ENCODE peak calls at places on chromosomes 7 and 10, in eight cellular contexts. V is breast epithelium, S is transverse colon, X is ovary, R is mesendoderm, B is HCT116, I is stomach, A is heart left ventricle. U is an unnamed sample.

GRCh38 chr10:90920986-90921643 is at the start of gene ANKRD1:
- DNase-seq in S (no peak), X (no peak), A (peak; percentile 70), I (no peak), V (no peak), R (peak; percentile 100), B (peak; percentile 60), U (peak; percentile 67)

GRCh38 chr7:98378210-98378819 is 22.6 kb downstream of the BAIAP2L1 start:
- DNase-seq in A (no peak), I (no peak), V (no peak), B (no peak), S (no peak), R (no peak), X (no peak), U (no peak)

GRCh38 chr7:156151082-156151481 is 338.8 kb upstream of the SHH start:
- DNase-seq in S (no peak), I (no peak), X (no peak), V (no peak), A (no peak), B (no peak), R (no peak), U (no peak)

GRCh38 chr10:60532691-60533468 is 143.2 kb upstream of the ANK3 start:
- DNase-seq in R (no peak), S (peak; percentile 62), A (no peak), I (no peak), X (no peak), V (no peak), B (no peak), U (peak; percentile 20)

GRCh38 chr10:66888237-66888636 is 37.6 kb upstream of the LRRTM3 start:
- DNase-seq in I (no peak), B (no peak), R (no peak), A (no peak), S (no peak), X (no peak), V (no peak), U (no peak)

GRCh38 chr10:62692085-62692484 is 112.4 kb upstream of the ADO start:
- DNase-seq in A (no peak), V (no peak), S (no peak), R (peak; percentile 60), X (no peak), B (no peak), I (no peak), U (no peak)

GRCh38 chr10:122417667-122418066 is 36.8 kb upstream of the ARMS2 start:
- DNase-seq in V (no peak), X (no peak), R (no peak), A (no peak), I (no peak), B (no peak), S (no peak), U (no peak)

GRCh38 chr7:12139421-12139820 is 71.7 kb upstream of the TMEM106B start:
- DNase-seq in X (no peak), R (no peak), B (no peak), V (no peak), I (no peak), A (no peak), S (no peak), U (no peak)

GRCh38 chr7:125644113-125644512 is 714.5 kb upstream of the POT1 start:
- DNase-seq in A (no peak), S (no peak), I (no peak), X (no peak), B (no peak), R (no peak), V (no peak), U (no peak)

GRCh38 chr7:18515067-18515466 is 19.5 kb downstream of the HDAC9 start:
- DNase-seq in B (no peak), S (no peak), A (no peak), R (no peak), V (no peak), I (no peak), X (no peak), U (no peak)

GRCh38 chr10:128316327-128316726 is 190.1 kb upstream of the MKI67 start:
- DNase-seq in X (no peak), I (no peak), R (no peak), S (no peak), A (no peak), V (no peak), B (no peak), U (no peak)

GRCh38 chr10:86242761-86243160 is 123.8 kb downstream of the GRID1 start:
- DNase-seq in B (no peak), R (no peak), A (no peak), S (no peak), V (no peak), I (no peak), X (no peak), U (no peak)

GRCh38 chr10:102712843-102713242 is 1.4 kb downstream of the ARL3 start:
- DNase-seq in A (no peak), S (no peak), I (no peak), X (no peak), V (no peak), B (no peak), R (no peak), U (no peak)
- H3K27ac ChIP-seq in A (peak overlapping the region; percentile 85), S (peak overlapping the region; percentile 94), I (peak overlapping the region; percentile 93), X (peak overlapping the region; percentile 90), V (peak overlapping the region; percentile 91), B (no peak overlapping the region), R (no peak overlapping the region), U (no peak overlapping the region)

DNA sequence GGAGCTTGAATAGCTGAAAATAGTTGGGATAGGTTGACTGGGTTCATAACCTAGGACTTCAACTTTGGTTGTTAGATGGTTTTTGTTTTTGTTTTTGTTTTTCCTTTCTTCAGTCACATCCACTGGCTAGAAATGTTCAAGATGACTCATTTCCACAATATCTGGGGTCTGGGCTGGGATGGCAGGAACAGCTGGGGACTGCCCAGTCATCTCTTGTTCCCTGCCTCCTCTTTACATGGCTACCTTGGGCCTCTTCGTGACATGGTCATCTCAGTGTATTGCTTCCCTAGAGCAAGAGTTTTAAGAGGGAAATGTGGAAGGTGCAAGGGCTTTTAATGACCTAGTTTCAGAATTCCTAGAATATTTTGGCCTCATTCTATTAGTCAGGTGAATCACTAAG is 915.8 kb downstream of the XPNPEP1 start:
- DNase-seq in V (no peak), I (no peak), R (no peak), B (no peak), S (no peak), X (no peak), A (no peak), U (no peak)
- H3K4me1 ChIP-seq in V (no peaks in the 10 kb centered on the region), I (no peaks in the 10 kb centered on the region), R (no peaks in the 10 kb centered on the region), B (no peaks in the 10 kb centered on the region), S (no peaks in the 10 kb centered on the region), X (no peaks in the 10 kb centered on the region), A (no peaks in the 10 kb centered on the region), U (no peaks in the 10 kb centered on the region)

DNA sequence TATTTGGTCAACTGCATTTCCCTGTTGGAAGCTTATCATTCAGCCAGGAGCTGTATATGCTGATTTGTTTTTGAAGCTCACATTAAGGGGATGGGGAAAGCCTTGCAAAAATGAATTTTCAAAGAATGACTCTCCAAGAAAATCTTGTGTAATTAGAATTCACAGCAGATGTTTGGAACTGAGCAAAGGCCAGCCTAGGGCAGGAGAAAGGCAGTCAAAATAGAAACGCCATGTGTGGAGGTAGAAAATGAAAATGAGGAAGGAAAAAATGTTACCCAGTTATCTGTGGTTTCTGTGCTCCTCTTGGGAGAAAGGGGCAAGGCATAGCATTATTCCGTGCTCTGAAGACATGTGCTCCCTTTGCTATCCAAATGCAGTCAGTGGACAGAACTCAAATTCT is 93.5 kb downstream of the NRP1 start:
- DNase-seq in A (no peak), I (no peak), X (no peak), S (no peak), V (no peak), R (no peak), B (no peak), U (no peak)
- H3K27ac ChIP-seq in A (no peak overlapping the region), I (no peak overlapping the region), X (no peak overlapping the region), S (no peak overlapping the region), V (no peak overlapping the region), R (no peak overlapping the region), B (no peak overlapping the region), U (no peak overlapping the region)

GRCh38 chr10:113494736-113495135 is 58.1 kb upstream of the HABP2 start:
- DNase-seq in A (no peak), V (peak; percentile 75), I (no peak), B (no peak), R (peak; percentile 10), X (no peak), S (no peak), U (no peak)

GRCh38 chr10:113497203-113497602 is 55.6 kb upstream of the HABP2 start:
- DNase-seq in I (no peak), R (no peak), B (no peak), A (no peak), V (no peak), X (no peak), S (no peak), U (no peak)

GRCh38 chr10:113493195-113493594 is 59.7 kb upstream of the HABP2 start:
- DNase-seq in B (no peak), R (no peak), V (no peak), A (no peak), S (no peak), X (no peak), I (no peak), U (no peak)

GRCh38 chr10:113493943-113494342 is 58.9 kb upstream of the HABP2 start:
- DNase-seq in X (no peak), S (no peak), I (no peak), B (no peak), A (no peak), V (no peak), R (no peak), U (no peak)

DNA sequence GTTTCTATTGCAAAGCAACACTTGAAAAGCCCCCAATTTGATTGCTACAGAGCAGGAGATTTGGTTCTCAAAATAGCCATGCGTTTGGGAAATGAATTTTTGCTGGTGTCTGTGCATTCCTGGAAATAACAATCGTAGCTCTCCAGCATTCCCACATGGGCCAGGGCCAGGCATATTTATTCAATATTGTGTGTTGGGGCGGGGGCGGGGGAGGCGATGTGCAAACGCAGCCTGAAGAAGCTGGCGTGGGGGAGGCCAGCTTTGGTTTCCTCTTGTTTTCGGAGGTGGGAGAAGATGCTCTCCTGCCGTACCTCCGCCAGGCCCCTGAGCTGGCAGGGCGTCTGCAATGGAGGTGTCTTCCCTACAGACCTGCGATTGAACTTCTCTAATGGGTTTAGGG is 56.7 kb upstream of the HABP2 start:
- DNase-seq in B (no peak), A (no peak), I (no peak), V (peak; percentile 50), S (no peak), X (no peak), R (no peak), U (peak; percentile 46)
- H3K4me1 ChIP-seq in B (no peaks in the 10 kb centered on the region), A (peaks cover 30% of the 10 kb centered on the region), I (peaks cover 4% of the 10 kb centered on the region), V (peaks cover 5% of the 10 kb centered on the region), S (no peaks in the 10 kb centered on the region), X (peaks cover 24% of the 10 kb centered on the region), R (no peaks in the 10 kb centered on the region), U (peaks cover 2% of the 10 kb centered on the region)

GRCh38 chr10:100357073-100357858 is 10.2 kb downstream of the SCD start:
- DNase-seq in B (no peak), I (no peak), V (no peak), A (no peak), X (no peak), R (peak; percentile 43), S (no peak), U (no peak)
- H3K27ac ChIP-seq in B (peak overlapping the region; percentile 28), I (no peak overlapping the region), V (no peak overlapping the region), A (no peak overlapping the region), X (no peak overlapping the region), R (peak overlapping the region; percentile 6), S (no peak overlapping the region), U (no peak overlapping the region)

GRCh38 chr10:32226624-32227023 is 120.3 kb downstream of the EPC1 start:
- DNase-seq in R (no peak), I (no peak), V (no peak), B (no peak), S (no peak), A (no peak), X (no peak), U (no peak)
- H3K4me1 ChIP-seq in R (no peaks in the 10 kb centered on the region), I (no peaks in the 10 kb centered on the region), V (no peaks in the 10 kb centered on the region), B (no peaks in the 10 kb centered on the region), S (no peaks in the 10 kb centered on the region), A (no peaks in the 10 kb centered on the region), X (no peaks in the 10 kb centered on the region), U (no peaks in the 10 kb centered on the region)

U was measured in right cardiac atrium.